ENCODE peak calls at places on chromosomes 6 and 20, in six cellular contexts. K is mucosa of descending colon, W is IMR-90, P is left ventricle myocardium inferior, I is adipocyte, G is lower lobe of right lung. J is an unnamed sample. For H3K4me1, the result is how much of the 10 kb centered on the place peaks cover.

GRCh38 chr20:45405566-45406259 is 2.4 kb upstream of the DBNDD2 start:
- DNase-seq in P (peak), G (no peak), I (peak), K (peak), W (no peak), J (peak)

GRCh38 chr6:12717356-12717755 is 789 bp downstream of the PHACTR1 start:
- DNase-seq in I (no peak), W (no peak), K (no peak), G (no peak), P (no peak), J (no peak)

GRCh38 chr6:134806151-134806550 is 143.8 kb downstream of the ALDH8A1 start:
- DNase-seq in I (peak), K (no peak), G (no peak), W (no peak), P (no peak), J (no peak)

GRCh38 chr20:8981482-8981881 is 87.4 kb upstream of the PLCB4 start:
- DNase-seq in K (no peak), W (peak), I (no peak), P (no peak), G (no peak), J (no peak)

GRCh38 chr6:160992323-160993314 is 1.1 kb downstream of the MAP3K4 start:
- DNase-seq in W (peak), I (peak), G (no peak), K (peak), P (peak), J (peak)

GRCh38 chr6:81487489-81487888 is 265.0 kb downstream of the TENT5A start:
- DNase-seq in W (peak), G (no peak), I (no peak), P (peak), K (peak), J (peak)

GRCh38 chr6:37074053-37074827 is 68.8 kb downstream of the FGD2 start:
- DNase-seq in I (peak), P (peak), G (no peak), W (peak), K (no peak), J (peak)

GRCh38 chr20:41892031-41892430 is 273.9 kb upstream of the CHD6 start:
- DNase-seq in W (no peak), G (no peak), K (no peak), I (no peak), P (no peak), J (no peak)

GRCh38 chr6:46010270-46010669 is 5.4 kb downstream of the CLIC5 start:
- DNase-seq in K (no peak), I (no peak), W (no peak), G (no peak), P (no peak), J (no peak)

GRCh38 chr20:650954-651353 is 2.0 kb downstream of the SRXN1 start:
- DNase-seq in G (no peak), K (no peak), P (no peak), I (no peak), W (no peak), J (no peak)

GRCh38 chr20:14992071-14992654 is 654.8 kb upstream of the FLRT3 start:
- DNase-seq in I (peak), W (no peak), P (no peak), K (no peak), G (no peak), J (no peak)

GRCh38 chr6:155646443-155646842 is 190.8 kb upstream of the NOX3 start:
- DNase-seq in P (no peak), I (no peak), G (no peak), W (peak), K (no peak), J (peak)

GRCh38 chr6:125835221-125835744 is 44.5 kb downstream of the NCOA7 start:
- DNase-seq in W (peak), I (peak), G (no peak), K (no peak), P (no peak), J (peak)

GRCh38 chr20:31837896-31838397 is 7.5 kb downstream of the FOXS1 start:
- DNase-seq in K (no peak), W (peak), P (no peak), G (no peak), I (no peak), J (no peak)

GRCh38 chr6:21769405-21769851 is 175.9 kb downstream of the SOX4 start:
- DNase-seq in G (no peak), W (peak), K (peak), P (no peak), I (peak), J (no peak)

GRCh38 chr6:152605342-152605741 is 31.8 kb downstream of the SYNE1 start:
- DNase-seq in P (no peak), K (no peak), W (peak), G (no peak), I (peak), J (no peak)

GRCh38 chr20:779771-780170 is 11.5 kb upstream of the SLC52A3 start:
- DNase-seq in W (no peak), K (no peak), P (no peak), G (no peak), I (no peak), J (no peak)

GRCh38 chr6:3336859-3337515 is 78.2 kb downstream of the PSMG4 start:
- DNase-seq in P (no peak), K (peak), W (no peak), G (no peak), I (no peak), J (no peak)

GRCh38 chr6:170053966-170054661 is 236.8 kb downstream of the DLL1 start:
- DNase-seq in K (no peak), W (no peak), I (no peak), G (no peak), P (no peak), J (no peak)

GRCh38 chr6:140225587-140226438 is 851.4 kb upstream of the CITED2 start:
- DNase-seq in W (peak), G (no peak), I (peak), K (no peak), P (no peak), J (no peak)

GRCh38 chr20:36988494-36988966 is 37.0 kb upstream of the SAMHD1 start:
- DNase-seq in P (no peak), G (no peak), I (peak), W (peak), K (no peak), J (no peak)

GRCh38 chr20:63641146-63641791 is 12.0 kb downstream of the STMN3 start:
- DNase-seq in P (no peak), W (no peak), K (peak), G (peak), I (no peak), J (no peak)

GRCh38 chr6:125058562-125058961 is 95.0 kb upstream of the TPD52L1 start:
- DNase-seq in W (no peak), G (no peak), P (no peak), K (no peak), I (no peak), J (no peak)

GRCh38 chr20:62143976-62144825 is 632 bp downstream of the SS18L1 start:
- DNase-seq in K (peak), W (peak), P (peak), G (peak), I (peak), J (peak)

GRCh38 chr6:36720251-36721141 is 22.9 kb downstream of the RAB44 start:
- DNase-seq in P (no peak), I (no peak), G (no peak), W (no peak), K (no peak), J (peak)

GRCh38 chr6:115551510-115551909 is 509.2 kb downstream of the FRK start:
- DNase-seq in P (no peak), G (no peak), I (no peak), W (no peak), K (no peak), J (peak)

GRCh38 chr6:118650500-118651281 is 700 bp downstream of the CEP85L start:
- DNase-seq in I (peak), G (peak), K (peak), W (peak), P (peak), J (peak)

GRCh38 chr20:48716086-48716485 is 111.7 kb downstream of the PREX1 start:
- DNase-seq in K (peak), P (no peak), I (no peak), W (no peak), G (no peak), J (no peak)

GRCh38 chr6:168968228-168968627 is 285.4 kb downstream of the THBS2 start:
- DNase-seq in P (no peak), K (peak), I (peak), G (no peak), W (peak), J (peak)

GRCh38 chr6:39729945-39730344 is 4.7 kb upstream of the KIF6 start:
- DNase-seq in W (no peak), P (no peak), I (no peak), G (no peak), K (no peak), J (no peak)

GRCh38 chr20:46355778-46356177 is 47.5 kb upstream of the CDH22 start:
- DNase-seq in P (no peak), K (no peak), G (no peak), W (no peak), I (no peak), J (no peak)

GRCh38 chr6:36999467-37000125 is 5.9 kb upstream of the FGD2 start:
- DNase-seq in K (no peak), P (no peak), G (no peak), I (no peak), W (no peak), J (no peak)

GRCh38 chr20:57480444-57481152 is 44.3 kb downstream of the CTCFL start:
- DNase-seq in P (no peak), W (no peak), I (no peak), K (no peak), G (no peak), J (no peak)

GRCh38 chr6:99458319-99458718 is 33.2 kb upstream of the PNISR start:
- DNase-seq in I (peak), P (no peak), K (peak), W (peak), G (no peak), J (no peak)

GRCh38 chr20:59820204-59821041 is 113.0 kb downstream of the SYCP2 start:
- DNase-seq in G (no peak), P (peak), I (no peak), W (no peak), K (no peak), J (peak)

GRCh38 chr20:40865095-40865494 is 163.5 kb upstream of the TOP1 start:
- DNase-seq in P (peak), G (no peak), I (no peak), W (no peak), K (no peak), J (peak)

GRCh38 chr6:50116797-50117542 is 67.2 kb upstream of the DEFB112 start:
- DNase-seq in W (no peak), P (no peak), G (no peak), K (no peak), I (no peak), J (no peak)

GRCh38 chr6:11144393-11144829 is 32.9 kb upstream of the ERVFRD-1 start:
- DNase-seq in I (peak), K (peak), G (peak), P (peak), W (peak), J (peak)

GRCh38 chr6:81752084-81752968 is at the start of gene TENT5A:
- DNase-seq in K (peak), P (peak), W (peak), I (peak), G (peak), J (peak)

DNA sequence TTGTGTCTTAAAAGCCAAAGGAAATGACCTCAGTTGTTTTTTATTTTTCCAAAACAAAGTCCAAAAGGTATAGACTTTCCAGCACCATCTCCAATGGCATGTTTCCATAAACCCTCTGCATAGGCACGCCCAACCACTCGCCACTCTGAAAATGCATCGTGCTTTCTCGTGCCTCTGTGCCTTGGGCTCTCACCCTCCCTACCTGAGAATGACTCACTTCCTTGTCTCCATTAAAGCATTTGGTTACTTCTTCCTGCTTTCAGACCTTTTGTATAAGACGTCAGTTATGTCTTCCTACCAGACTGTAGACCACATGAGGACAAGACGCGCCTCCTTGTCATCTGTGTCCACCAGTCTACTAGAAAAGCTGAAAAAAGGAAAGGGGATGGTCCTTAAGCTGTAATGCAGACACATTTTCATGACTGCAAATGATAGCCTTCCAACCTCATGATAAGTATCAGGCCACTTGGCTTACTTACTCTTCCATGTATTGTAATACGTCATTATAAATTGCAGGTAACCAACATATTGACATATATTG is 61.2 kb upstream of the CDYL start:
- DNase-seq in K (no peak), P (no peak), G (no peak), I (no peak), W (no peak), J (no peak)
- H3K4me1 ChIP-seq in K (under half), P (under half), G (under half), I (under half), W (under half), J (under half)

GRCh38 chr6:85453052-85453451 is 3.2 kb downstream of the NT5E start:
- DNase-seq in G (no peak), K (no peak), I (no peak), W (no peak), P (no peak), J (no peak)

GRCh38 chr6:85450578-85450884 is 648 bp downstream of the NT5E start:
- DNase-seq in I (no peak), K (no peak), P (no peak), W (no peak), G (no peak), J (no peak)

GRCh38 chr6:85453490-85453889 is 3.6 kb downstream of the NT5E start:
- DNase-seq in G (no peak), K (no peak), I (no peak), P (no peak), W (no peak), J (no peak)

GRCh38 chr6:85452441-85452881 is 2.6 kb downstream of the NT5E start:
- DNase-seq in P (no peak), G (no peak), I (peak), W (peak), K (peak), J (no peak)

DNA sequence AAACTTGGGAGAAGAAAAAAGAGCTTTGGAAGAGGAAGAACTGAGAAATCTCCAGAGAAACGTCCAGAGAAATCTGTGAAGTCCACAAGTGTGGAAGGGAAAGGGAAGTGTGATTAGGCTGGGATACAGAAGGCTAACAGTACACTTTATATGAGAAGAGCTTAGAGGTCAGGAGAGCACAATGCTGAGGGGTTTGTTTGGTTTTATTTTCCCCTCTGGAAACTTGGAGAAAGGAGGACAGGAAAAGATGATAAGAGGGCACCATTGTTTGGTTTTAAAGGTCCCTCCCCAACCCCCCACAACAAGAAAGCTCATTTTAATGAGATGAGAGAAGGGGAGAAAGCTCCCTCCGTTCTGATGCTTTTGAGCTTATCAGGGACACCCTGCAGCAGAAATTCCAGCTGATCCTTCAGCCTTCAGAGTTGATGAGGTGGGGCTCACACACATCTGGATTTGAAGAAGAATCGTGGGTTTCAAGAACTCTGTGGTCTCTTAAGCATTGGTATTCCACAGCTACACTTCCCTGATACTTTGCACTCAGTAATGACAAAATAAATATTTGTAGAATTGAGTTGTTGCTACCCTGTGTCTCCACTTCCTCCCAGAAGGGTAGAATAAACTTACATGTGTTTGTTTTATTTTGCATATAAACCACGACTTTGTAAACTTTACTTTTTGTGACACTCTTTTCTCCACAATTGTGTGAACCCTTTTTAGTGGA is 1.9 kb downstream of the NT5E start:
- DNase-seq in W (no peak), K (no peak), G (no peak), P (no peak), I (peak), J (no peak)
- H3K4me3 ChIP-seq in W (peak), K (no peak), G (peak), P (peak), I (peak), J (peak)

DNA sequence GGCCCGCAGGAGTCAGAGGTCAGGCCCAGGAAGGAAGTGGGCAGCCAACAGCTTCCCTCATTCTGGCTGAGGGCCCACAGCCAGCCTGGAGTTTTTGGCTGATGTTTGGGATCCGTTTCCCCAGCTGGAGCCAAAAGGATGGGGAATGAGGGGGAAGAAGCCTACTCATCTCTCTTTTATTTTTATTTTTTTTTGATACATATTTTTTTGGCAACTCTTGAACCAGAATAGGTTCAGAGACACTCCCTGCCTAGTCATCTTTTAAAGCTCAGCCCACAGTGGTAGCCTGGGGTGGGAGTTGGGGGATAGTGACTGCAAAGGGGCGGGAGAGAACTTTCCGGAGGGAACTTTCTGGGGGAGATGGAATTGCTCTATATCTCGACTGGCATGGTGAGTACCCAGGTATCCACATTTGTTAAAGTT is 54.3 kb upstream of the MLN start:
- DNase-seq in G (no peak), I (no peak), P (no peak), K (no peak), W (no peak), J (peak)
- H3K4me1 ChIP-seq in G (under half), I (under half), P (under half), K (under half), W (under half), J (under half)

GRCh38 chr6:142819603-142820335 is 125.2 kb downstream of the HIVEP2 start:
- DNase-seq in I (peak), K (no peak), P (no peak), G (no peak), W (peak), J (peak)
- H3K4me3 ChIP-seq in I (peak), K (no peak), P (peak), G (peak), W (peak), J (peak)

DNA sequence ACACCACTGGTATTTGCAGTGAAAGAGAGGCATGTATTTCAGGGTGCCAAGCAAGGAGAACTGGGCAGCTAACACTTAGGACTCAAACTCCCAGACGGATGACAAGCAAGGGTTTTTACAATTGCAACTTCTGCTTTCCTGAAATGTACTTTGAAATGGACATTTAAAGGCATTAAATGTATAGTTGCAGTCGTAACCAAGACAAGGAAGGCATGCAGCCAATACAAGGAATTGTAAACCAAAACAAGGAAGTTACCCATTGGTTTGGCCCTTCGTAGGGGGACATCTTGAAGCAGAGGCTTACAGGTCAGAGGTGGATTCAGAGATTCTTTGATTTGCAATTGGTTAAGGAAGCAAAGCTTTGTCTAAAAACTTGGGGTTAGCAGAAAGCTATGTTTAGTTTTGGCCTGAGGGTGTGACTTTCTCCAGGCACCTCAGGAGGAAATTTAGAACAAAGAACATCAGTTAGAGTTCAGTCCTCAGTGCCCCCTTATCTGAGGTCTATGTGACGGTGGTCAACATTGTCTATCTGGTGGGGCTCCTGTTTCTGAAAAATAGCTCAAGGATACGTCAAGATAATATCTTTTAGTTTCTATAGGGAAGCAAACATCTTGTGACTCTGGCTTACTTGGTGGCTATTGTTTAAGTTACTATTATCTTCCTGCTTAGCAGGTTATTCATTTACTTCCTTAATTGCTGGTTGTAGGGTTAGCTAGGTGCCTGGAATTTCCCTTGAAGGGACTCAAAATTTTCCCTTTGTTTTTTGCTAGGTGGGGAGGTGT is 266.0 kb downstream of the CD83 start:
- DNase-seq in G (no peak), K (peak), I (no peak), P (no peak), W (no peak), J (no peak)
- H3K4me1 ChIP-seq in G (under half), K (under half), I (under half), P (under half), W (under half), J (under half)

GRCh38 chr20:47365023-47365764 is 8.7 kb upstream of the ZMYND8 start:
- DNase-seq in K (no peak), W (no peak), P (no peak), G (no peak), I (no peak), J (no peak)

GRCh38 chr20:47370214-47370613 is 13.7 kb upstream of the ZMYND8 start:
- DNase-seq in W (no peak), K (no peak), P (no peak), G (peak), I (no peak), J (no peak)

GRCh38 chr20:47370850-47371782 is 14.6 kb upstream of the ZMYND8 start:
- DNase-seq in K (no peak), G (peak), P (no peak), W (no peak), I (no peak), J (no peak)

GRCh38 chr20:47373206-47373722 is 16.8 kb upstream of the ZMYND8 start:
- DNase-seq in I (no peak), K (no peak), P (no peak), G (no peak), W (no peak), J (no peak)

DNA sequence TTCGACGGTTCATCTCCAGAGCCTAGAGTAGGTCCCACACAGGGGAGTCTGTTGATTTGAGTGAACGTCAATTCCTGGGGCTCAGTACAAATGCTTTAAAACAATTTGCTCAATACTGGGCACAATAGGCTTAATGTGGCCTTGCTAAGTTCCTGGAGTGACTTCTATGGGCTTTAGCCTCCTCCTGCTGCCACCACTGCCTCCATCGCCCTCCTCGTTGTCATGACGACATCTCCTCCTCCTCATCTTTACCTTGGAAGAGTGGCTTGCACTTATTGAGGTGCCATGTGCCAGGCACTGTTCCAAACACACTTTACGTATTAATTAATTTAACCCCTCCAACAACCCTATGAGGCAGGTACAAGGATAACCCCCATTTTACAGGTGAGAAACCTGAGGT is 11.8 kb upstream of the ZMYND8 start:
- DNase-seq in K (no peak), I (no peak), G (no peak), W (no peak), P (no peak), J (no peak)
- H3K4me3 ChIP-seq in K (no peak), I (no peak), G (no peak), W (no peak), P (no peak), J (no peak)

J was measured in right cardiac atrium.